ENCODE peak calls at places on chromosomes 6 and 20, in six cellular contexts. B, A, M, G, S and L are unnamed samples.

GRCh38 chr6:17096076-17096475 is 5.8 kb upstream of the STMND1 start:
- DNase-seq in B (no peak), A (no peak), M (no peak), G (no peak), S (no peak), L (no peak)

GRCh38 chr20:63325554-63326313 is 32.7 kb downstream of the COL20A1 start:
- DNase-seq in B (no peak), A (no peak), M (no peak), G (peak; percentile 34), S (no peak), L (no peak)

GRCh38 chr6:149963212-149963461 is 606 bp upstream of the ULBP1 start:
- DNase-seq in B (no peak), A (no peak), M (peak; percentile 3), G (no peak), S (peak; percentile 70), L (peak; percentile 10)

GRCh38 chr6:16805190-16805860 is 44.1 kb upstream of the ATXN1 start:
- DNase-seq in B (peak; percentile 27), A (peak; percentile 31), M (peak; percentile 17), G (no peak), S (no peak), L (no peak)

GRCh38 chr6:93087606-93088005 is 331.8 kb downstream of the EPHA7 start:
- DNase-seq in B (no peak), A (no peak), M (no peak), G (no peak), S (no peak), L (no peak)

GRCh38 chr20:38434310-38434741 is 802 bp downstream of the SNHG17 start:
- DNase-seq in B (peak; percentile 40), A (no peak), M (no peak), G (peak; percentile 61), S (peak; percentile 35), L (no peak)

GRCh38 chr6:28446818-28447511 is 3.7 kb upstream of the ZSCAN23 start:
- DNase-seq in B (peak; percentile 7), A (no peak), M (no peak), G (no peak), S (peak; percentile 8), L (no peak)

GRCh38 chr6:63802606-63803206 is 167.1 kb downstream of the PHF3 start:
- DNase-seq in B (peak; percentile 39), A (peak; percentile 56), M (no peak), G (no peak), S (no peak), L (no peak)

GRCh38 chr6:143575840-143576498 is 64.4 kb upstream of the FUCA2 start:
- DNase-seq in B (no peak), A (no peak), M (no peak), G (no peak), S (no peak), L (no peak)

GRCh38 chr6:21265264-21266044 is 328.1 kb upstream of the SOX4 start:
- DNase-seq in B (peak; percentile 74), A (peak; percentile 6), M (no peak), G (no peak), S (peak; percentile 6), L (no peak)

GRCh38 chr6:3009930-3010329 is 10.2 kb downstream of the NQO2 start:
- DNase-seq in B (peak; percentile 63), A (no peak), M (no peak), G (no peak), S (no peak), L (no peak)

GRCh38 chr6:168387426-168387825 is 53.6 kb upstream of the SMOC2 start:
- DNase-seq in B (no peak), A (no peak), M (no peak), G (no peak), S (no peak), L (no peak)

GRCh38 chr20:64100946-64101688 is 6.2 kb downstream of the NPBWR2 start:
- DNase-seq in B (no peak), A (no peak), M (no peak), G (peak; percentile 13), S (no peak), L (no peak)

GRCh38 chr6:9539231-9539755 is 875.6 kb downstream of the TFAP2A start:
- DNase-seq in B (no peak), A (no peak), M (no peak), G (no peak), S (no peak), L (no peak)